ENCODE peak calls at places on chromosomes 7 and 10, in six cellular contexts. T is smooth muscle cell of the brain vasculature, W is foreskin keratinocyte, X is Peyer's patch, C is HTR-8/SVneo, Q is GM12865. N is an unnamed sample.

GRCh38 chr7:75892634-75893272 is 13.9 kb downstream of the RHBDD2 start:
- DNase-seq in T (no peak), C (no peak), X (peak; percentile 54), Q (no peak), W (peak; percentile 93), N (no peak)

GRCh38 chr7:1811850-1812692 is 142.0 kb downstream of the ELFN1 start:
- DNase-seq in T (no peak), Q (no peak), C (peak; percentile 47), X (no peak), W (peak; percentile 63), N (no peak)

GRCh38 chr10:118850418-118851061 is 95.8 kb upstream of the CACUL1 start:
- DNase-seq in Q (peak; percentile 76), C (no peak), W (peak; percentile 76), X (peak; percentile 84), T (no peak), N (peak; percentile 77)

GRCh38 chr7:102140952-102141370 is 145.7 kb upstream of the SH2B2 start:
- DNase-seq in X (peak; percentile 67), W (no peak), Q (peak; percentile 58), T (no peak), C (no peak), N (no peak)

GRCh38 chr7:134901389-134902020 is 84.8 kb upstream of the AGBL3 start:
- DNase-seq in C (no peak), W (no peak), X (no peak), Q (no peak), T (no peak), N (no peak)

GRCh38 chr10:68348265-68348741 is 15.6 kb upstream of the PBLD start:
- DNase-seq in T (no peak), X (peak; percentile 73), C (peak; percentile 34), Q (peak; percentile 72), W (peak; percentile 34), N (peak; percentile 36)

GRCh38 chr7:157813741-157814661 is 477.2 kb downstream of the DNAJB6 start:
- DNase-seq in X (no peak), Q (no peak), W (no peak), C (no peak), T (no peak), N (no peak)

GRCh38 chr7:25242678-25243077 is 14.4 kb upstream of the NPVF start:
- DNase-seq in T (no peak), W (no peak), C (no peak), X (no peak), Q (no peak), N (no peak)

GRCh38 chr7:78770422-78771410 is 682.8 kb downstream of the MAGI2 start:
- DNase-seq in C (no peak), T (no peak), W (peak; percentile 7), Q (peak; percentile 21), X (no peak), N (no peak)

GRCh38 chr10:114631678-114632417 is 26.2 kb downstream of the ABLIM1 start:
- DNase-seq in Q (peak; percentile 25), T (no peak), C (no peak), W (no peak), X (peak; percentile 59), N (peak; percentile 44)

GRCh38 chr10:121595321-121595805 is 2.9 kb downstream of the FGFR2 start:
- DNase-seq in C (no peak), X (no peak), T (no peak), Q (no peak), W (peak; percentile 43), N (no peak)

GRCh38 chr10:75146780-75147179 is 35.3 kb downstream of the SAMD8 start:
- DNase-seq in C (no peak), T (no peak), X (no peak), W (peak; percentile 51), Q (no peak), N (no peak)

GRCh38 chr10:68424454-68425014 is 17.5 kb upstream of the RUFY2 start:
- DNase-seq in C (no peak), T (no peak), Q (no peak), X (no peak), W (no peak), N (no peak)

GRCh38 chr7:5677538-5678294 is 103.7 kb downstream of the RNF216 start:
- DNase-seq in X (peak; percentile 73), Q (peak; percentile 81), T (no peak), W (peak; percentile 64), C (peak; percentile 76), N (peak; percentile 49)

GRCh38 chr7:129489491-129489890 is 12.8 kb upstream of the SMKR1 start:
- DNase-seq in W (no peak), T (no peak), Q (no peak), C (peak; percentile 31), X (no peak), N (no peak)